ENCODE peak calls at places on chromosome 6, in seven cellular contexts. S is left ventricle myocardium inferior, E is ovary, Q is ascending aorta, M is WERI-Rb-1, T is PC-3, P is AG04450. A is an unnamed sample.

GRCh38 chr6:142361765-142362540 is 60.1 kb downstream of the ADGRG6 start:
- DNase-seq in S (no peak), E (no peak), Q (no peak), M (no peak), T (no peak), P (peak; percentile 84), A (peak; percentile 86)

GRCh38 chr6:12576389-12576788 is 140.2 kb upstream of the PHACTR1 start:
- DNase-seq in S (no peak), E (no peak), Q (no peak), M (no peak), T (peak; percentile 48), P (no peak), A (peak; percentile 81)

GRCh38 chr6:113428702-113429101 is 428.4 kb upstream of the MARCKS start:
- DNase-seq in S (no peak), E (no peak), Q (no peak), M (no peak), T (no peak), P (no peak), A (peak; percentile 27)

GRCh38 chr6:45606831-45607400 is 229.2 kb upstream of the SUPT3H start:
- DNase-seq in S (no peak), E (no peak), Q (no peak), M (peak; percentile 25), T (no peak), P (no peak), A (no peak)

GRCh38 chr6:71473908-71474307 is 185.3 kb downstream of the OGFRL1 start:
- DNase-seq in S (peak; percentile 29), E (no peak), Q (peak; percentile 56), M (no peak), T (peak; percentile 77), P (peak; percentile 68), A (peak; percentile 81)

GRCh38 chr6:33837971-33838665 is 34.3 kb upstream of the MLN start:
- DNase-seq in S (no peak), E (no peak), Q (no peak), M (peak; percentile 66), T (no peak), P (peak; percentile 16), A (peak; percentile 75)

GRCh38 chr6:169787797-169788196 is 36.4 kb downstream of the ERMARD start:
- DNase-seq in S (no peak), E (no peak), Q (no peak), M (no peak), T (no peak), P (no peak), A (no peak)

GRCh38 chr6:46933751-46934150 is 12.0 kb upstream of the ADGRF5 start:
- DNase-seq in S (no peak), E (no peak), Q (no peak), M (no peak), T (no peak), P (no peak), A (no peak)

GRCh38 chr6:137489410-137490371 is 4.5 kb downstream of the OLIG3 start:
- DNase-seq in S (no peak), E (no peak), Q (no peak), M (no peak), T (no peak), P (no peak), A (no peak)

GRCh38 chr6:6866656-6867390 is 240.9 kb upstream of the RREB1 start:
- DNase-seq in S (no peak), E (no peak), Q (no peak), M (no peak), T (no peak), P (no peak), A (peak; percentile 12)

GRCh38 chr6:73985891-73986290 is 289.9 kb downstream of the CD109 start:
- DNase-seq in S (no peak), E (no peak), Q (no peak), M (no peak), T (peak; percentile 50), P (no peak), A (peak; percentile 73)

GRCh38 chr6:20534906-20535305 is 649 bp downstream of the CDKAL1 start:
- DNase-seq in S (no peak), E (no peak), Q (no peak), M (peak; percentile 48), T (no peak), P (no peak), A (no peak)

GRCh38 chr6:54903884-54904283 is 57.3 kb downstream of the FAM83B start:
- DNase-seq in S (no peak), E (no peak), Q (no peak), M (no peak), T (peak; percentile 53), P (no peak), A (no peak)

GRCh38 chr6:38020593-38020992 is 201.1 kb downstream of the ZFAND3 start:
- DNase-seq in S (no peak), E (no peak), Q (no peak), M (no peak), T (no peak), P (no peak), A (no peak)

GRCh38 chr6:37636801-37637561 is 60.7 kb downstream of the MDGA1 start:
- DNase-seq in S (no peak), E (no peak), Q (no peak), M (no peak), T (no peak), P (no peak), A (no peak)

GRCh38 chr6:100335999-100336398 is 128.7 kb downstream of the SIM1 start:
- DNase-seq in S (no peak), E (no peak), Q (no peak), M (no peak), T (no peak), P (no peak), A (no peak)

GRCh38 chr6:127606131-127606562 is 29.2 kb downstream of the C6orf58 start:
- DNase-seq in S (no peak), E (peak; percentile 16), Q (no peak), M (peak; percentile 63), T (peak; percentile 61), P (no peak), A (peak; percentile 39)

GRCh38 chr6:36198986-36199385 is 2.4 kb downstream of the BRPF3 start:
- DNase-seq in S (no peak), E (no peak), Q (no peak), M (no peak), T (no peak), P (no peak), A (no peak)

GRCh38 chr6:105274678-105275077 is 94.9 kb upstream of the POPDC3 start:
- DNase-seq in S (no peak), E (no peak), Q (no peak), M (no peak), T (no peak), P (no peak), A (no peak)

DNA sequence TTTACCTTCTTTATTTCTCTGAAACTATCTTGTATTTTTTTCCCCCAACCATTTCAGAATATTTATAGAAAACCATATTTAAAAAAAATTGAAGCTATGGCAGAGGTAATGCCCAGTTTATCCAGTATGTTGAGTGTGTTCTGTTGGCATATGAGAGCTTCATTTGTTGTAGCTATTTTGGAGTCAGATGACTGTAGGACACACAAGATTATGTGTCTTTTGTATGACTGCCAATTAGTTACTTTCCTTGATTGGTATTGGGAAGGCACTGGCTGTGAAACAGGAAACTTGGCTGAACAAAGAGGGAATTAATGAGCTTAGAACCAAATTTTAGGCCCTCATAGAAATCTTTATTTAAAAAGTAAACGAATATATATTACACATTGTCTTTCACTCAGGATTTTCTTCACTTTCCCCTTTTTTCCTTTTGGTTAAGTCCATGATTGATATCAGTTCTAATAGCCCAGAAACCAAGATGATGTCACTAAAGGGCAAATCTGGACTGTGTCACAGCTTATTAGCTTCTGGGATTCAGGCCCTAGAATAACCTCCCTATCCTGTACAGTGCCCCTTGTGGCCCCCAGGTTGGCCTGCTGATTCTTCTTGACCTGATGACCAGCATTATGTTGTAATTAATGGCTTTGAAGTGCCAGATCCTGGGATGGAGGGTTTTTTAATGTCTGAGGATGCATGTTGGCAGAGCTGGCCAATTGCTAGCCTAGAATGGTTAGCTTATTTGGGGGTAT is 10.1 kb downstream of the CDC5L start:
- DNase-seq in S (no peak), E (no peak), Q (no peak), M (peak; percentile 47), T (no peak), P (no peak), A (no peak)
- TF ChIP-seq CTCF in S (no peak), E (no peak), Q (no peak), M (peak; percentile 35), T (peak; percentile 10), P (no peak), A (no peak)

GRCh38 chr6:139369068-139369467 is 5.4 kb downstream of the CITED2 start:
- DNase-seq in S (no peak), E (no peak), Q (no peak), M (no peak), T (no peak), P (no peak), A (no peak)

GRCh38 chr6:139369568-139370046 is 4.8 kb downstream of the CITED2 start:
- DNase-seq in S (no peak), E (no peak), Q (no peak), M (no peak), T (peak; percentile 59), P (no peak), A (peak; percentile 54)

GRCh38 chr6:139371421-139372253 is 2.8 kb downstream of the CITED2 start:
- DNase-seq in S (no peak), E (no peak), Q (no peak), M (no peak), T (peak; percentile 7), P (no peak), A (no peak)

GRCh38 chr6:139370707-139371345 is 3.6 kb downstream of the CITED2 start:
- DNase-seq in S (no peak), E (no peak), Q (no peak), M (no peak), T (no peak), P (no peak), A (no peak)

GRCh38 chr6:139370047-139370706 is 4.3 kb downstream of the CITED2 start:
- DNase-seq in S (no peak), E (no peak), Q (no peak), M (no peak), T (peak; percentile 12), P (no peak), A (no peak)
- H3K4me3 ChIP-seq in S (peak overlapping the region; percentile 91), E (peak overlapping the region; percentile 96), Q (peak overlapping the region; percentile 75), M (no peak overlapping the region), T (no peak overlapping the region), P (no peak overlapping the region), A (no peak overlapping the region)

GRCh38 chr6:24549674-24550418 is 55.1 kb downstream of the ALDH5A1 start:
- DNase-seq in S (no peak), E (no peak), Q (no peak), M (no peak), T (peak; percentile 7), P (no peak), A (peak; percentile 20)

GRCh38 chr6:24546432-24546831 is 51.7 kb downstream of the ALDH5A1 start:
- DNase-seq in S (no peak), E (no peak), Q (no peak), M (no peak), T (no peak), P (no peak), A (no peak)

GRCh38 chr6:24545691-24546090 is 50.9 kb downstream of the ALDH5A1 start:
- DNase-seq in S (no peak), E (no peak), Q (no peak), M (no peak), T (peak; percentile 11), P (no peak), A (no peak)

GRCh38 chr6:24549158-24549557 is 54.4 kb downstream of the ALDH5A1 start:
- DNase-seq in S (no peak), E (no peak), Q (no peak), M (no peak), T (no peak), P (no peak), A (no peak)

GRCh38 chr6:24547243-24547642 is 52.5 kb downstream of the ALDH5A1 start:
- DNase-seq in S (no peak), E (no peak), Q (no peak), M (no peak), T (no peak), P (no peak), A (peak; percentile 18)
- TF ChIP-seq CTCF in S (no peak), E (no peak), Q (no peak), M (no peak), T (no peak), P (no peak), A (peak; percentile 7)

GRCh38 chr6:122246906-122247658 is 152.4 kb upstream of the HSF2 start:
- DNase-seq in S (no peak), E (no peak), Q (no peak), M (no peak), T (no peak), P (no peak), A (no peak)
- H3K4me3 ChIP-seq in S (no peak overlapping the region), E (no peak overlapping the region), Q (no peak overlapping the region), M (no peak overlapping the region), T (no peak overlapping the region), P (no peak overlapping the region), A (no peak overlapping the region)